ENCODE peak calls at places on chromosomes 4 and X, in six cellular contexts. U is HepG2, B is K562, H is upper lobe of left lung, I is HCT116, P is GM12878. K is an unnamed sample.

GRCh38 chr4:152352645-152353116 is 183.2 kb downstream of the FBXW7 start:
- ATAC-seq in U (peak), B (peak), H (peak), I (peak), P (peak), K (peak)

GRCh38 chrX:66030505-66031317 is 9.2 kb downstream of the VSIG4 start:
- ATAC-seq in U (peak), B (peak), H (peak), I (peak), P (peak), K (no peak)

GRCh38 chr4:65983062-65983461 is 312.8 kb upstream of the EPHA5 start:
- ATAC-seq in U (no peak), B (no peak), H (no peak), I (no peak), P (no peak), K (no peak)

GRCh38 chr4:127352220-127352619 is 280.5 kb upstream of the INTU start:
- ATAC-seq in U (peak), B (peak), H (no peak), I (peak), P (no peak), K (no peak)

GRCh38 chr4:109290918-109291317 is 11.5 kb downstream of the COL25A1 start:
- ATAC-seq in U (no peak), B (peak), H (no peak), I (no peak), P (no peak), K (no peak)

GRCh38 chrX:104370089-104370488 is 115.4 kb upstream of the ESX1 start:
- ATAC-seq in U (peak), B (peak), H (no peak), I (peak), P (no peak), K (no peak)

GRCh38 chrX:45954026-45954425 is 591.2 kb downstream of the ZNF674 start:
- ATAC-seq in U (no peak), B (no peak), H (no peak), I (no peak), P (no peak), K (no peak)

GRCh38 chr4:101039367-101039766 is 308.0 kb downstream of the PPP3CA start:
- ATAC-seq in U (no peak), B (no peak), H (no peak), I (peak), P (peak), K (no peak)

GRCh38 chr4:159308571-159309340 is 205.9 kb downstream of the RAPGEF2 start:
- ATAC-seq in U (no peak), B (no peak), H (no peak), I (no peak), P (no peak), K (no peak)

GRCh38 chr4:143306788-143307187 is 29.9 kb upstream of the GAB1 start:
- ATAC-seq in U (no peak), B (no peak), H (no peak), I (no peak), P (no peak), K (no peak)

GRCh38 chrX:106899276-106899675 is 3.9 kb downstream of the RIPPLY1 start:
- ATAC-seq in U (no peak), B (no peak), H (no peak), I (no peak), P (no peak), K (no peak)

GRCh38 chrX:130197464-130197863 is 25.7 kb downstream of the RAB33A start:
- ATAC-seq in U (no peak), B (no peak), H (no peak), I (no peak), P (no peak), K (no peak)

GRCh38 chr4:2058264-2059033 is 678 bp upstream of the NAT8L start:
- ATAC-seq in U (peak), B (peak), H (no peak), I (peak), P (no peak), K (no peak)

GRCh38 chr4:108171541-108172230 is 3.0 kb upstream of the LEF1 start:
- ATAC-seq in U (no peak), B (no peak), H (no peak), I (no peak), P (no peak), K (no peak)

GRCh38 chr4:108175966-108176365 is 7.2 kb upstream of the LEF1 start:
- ATAC-seq in U (no peak), B (no peak), H (no peak), I (no peak), P (no peak), K (no peak)

GRCh38 chr4:108172780-108173598 is 4.3 kb upstream of the LEF1 start:
- ATAC-seq in U (no peak), B (peak), H (peak), I (no peak), P (peak), K (peak)

GRCh38 chr4:108172231-108172779 is 3.6 kb upstream of the LEF1 start:
- ATAC-seq in U (no peak), B (no peak), H (peak), I (no peak), P (peak), K (peak)

GRCh38 chr4:108173599-108174057 is 4.9 kb upstream of the LEF1 start:
- ATAC-seq in U (no peak), B (no peak), H (no peak), I (no peak), P (no peak), K (no peak)
- H3K27ac ChIP-seq in U (no peak), B (peak), H (no peak), I (no peak), P (no peak), K (no peak)

GRCh38 chr4:15556533-15556932 is 86.9 kb downstream of the CC2D2A start:
- ATAC-seq in U (no peak), B (no peak), H (no peak), I (no peak), P (no peak), K (no peak)

GRCh38 chr4:15550491-15550890 is 80.8 kb downstream of the CC2D2A start:
- ATAC-seq in U (no peak), B (peak), H (no peak), I (no peak), P (no peak), K (no peak)

GRCh38 chr4:15552557-15553362 is 83.1 kb downstream of the CC2D2A start:
- ATAC-seq in U (no peak), B (no peak), H (peak), I (no peak), P (no peak), K (no peak)

GRCh38 chr4:15547392-15547791 is 77.7 kb downstream of the CC2D2A start:
- ATAC-seq in U (no peak), B (no peak), H (no peak), I (no peak), P (peak), K (no peak)

GRCh38 chr4:15551740-15552446 is 82.2 kb downstream of the CC2D2A start:
- ATAC-seq in U (peak), B (no peak), H (peak), I (no peak), P (no peak), K (no peak)
- TF ChIP-seq POLR2AphosphoS5 in U (no peak), B (no peak), H (no peak), I (no peak), P (no peak), K (no peak)

GRCh38 chr4:119212964-119213606 is 572 bp downstream of the USP53 start:
- ATAC-seq in U (peak), B (peak), H (peak), I (peak), P (peak), K (peak)
- TF ChIP-seq POLR2A in U (peak), B (no peak), H (no peak), I (no peak), P (no peak), K (peak)

GRCh38 chr4:183721207-183722081 is 62.4 kb downstream of the TRAPPC11 start:
- ATAC-seq in U (peak), B (peak), H (peak), I (no peak), P (peak), K (peak)
- H3K27ac ChIP-seq in U (peak), B (no peak), H (no peak), I (no peak), P (no peak), K (peak)

DNA sequence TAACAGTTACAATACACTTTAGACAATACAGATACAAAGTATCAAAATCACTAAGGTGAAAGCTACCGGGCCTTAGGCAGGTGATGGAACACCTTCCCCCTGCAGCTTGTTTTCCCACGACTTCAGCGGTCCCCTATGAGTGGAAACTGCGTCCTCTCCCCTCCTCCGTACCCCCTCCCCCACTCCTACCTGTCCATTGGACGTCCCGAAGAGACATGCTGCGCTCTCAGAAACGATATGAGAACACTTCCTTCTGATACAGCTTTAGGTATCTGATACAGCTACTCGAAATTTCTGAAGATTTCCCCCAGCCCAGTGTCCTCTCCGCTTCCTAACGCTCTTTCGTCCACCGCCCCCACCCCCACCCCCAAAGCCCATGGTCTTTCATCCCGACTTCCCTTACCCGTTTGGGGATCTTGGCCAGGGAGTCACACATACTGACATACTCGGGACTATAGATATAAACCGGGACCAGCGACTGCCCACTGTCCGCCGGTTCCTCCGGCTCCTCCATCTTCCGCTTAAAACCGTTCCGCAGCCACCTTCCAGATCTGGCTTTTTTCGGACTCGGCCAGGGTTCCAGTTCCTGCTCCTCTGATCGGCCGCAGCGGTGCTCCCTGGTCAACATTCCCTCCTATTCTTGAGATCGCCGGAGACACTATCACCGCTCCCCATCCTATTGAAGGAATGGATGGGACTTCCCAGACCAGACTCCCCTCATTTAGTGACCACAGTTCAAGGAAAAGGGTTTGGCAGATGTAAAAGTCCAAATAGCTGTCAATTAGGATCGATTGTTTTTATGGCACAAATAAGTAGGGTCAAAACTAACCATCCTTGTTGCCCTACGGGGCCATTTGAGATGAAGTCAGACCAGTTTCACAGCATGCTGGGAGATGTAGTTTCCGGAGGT is at the start of gene HDAC8:
- ATAC-seq in U (peak), B (peak), H (peak), I (peak), P (peak), K (peak)
- TF ChIP-seq POLR2AphosphoS5 in U (peak), B (no peak), H (no peak), I (peak), P (peak), K (peak)

GRCh38 chrX:153956044-153956907 is 11.8 kb upstream of the RENBP start:
- ATAC-seq in U (no peak), B (no peak), H (no peak), I (no peak), P (no peak), K (no peak)
- TF ChIP-seq POLR2A in U (no peak), B (no peak), H (no peak), I (no peak), P (peak), K (no peak)

GRCh38 chr4:87042986-87043820 is 108.4 kb downstream of the AFF1 start:
- ATAC-seq in U (peak), B (peak), H (no peak), I (peak), P (peak), K (no peak)

GRCh38 chr4:87037921-87038320 is 103.1 kb downstream of the AFF1 start:
- ATAC-seq in U (no peak), B (no peak), H (no peak), I (no peak), P (no peak), K (no peak)

GRCh38 chr4:87038837-87039715 is 104.3 kb downstream of the AFF1 start:
- ATAC-seq in U (peak), B (no peak), H (peak), I (peak), P (peak), K (peak)

GRCh38 chr4:87042221-87042620 is 107.4 kb downstream of the AFF1 start:
- ATAC-seq in U (no peak), B (peak), H (no peak), I (no peak), P (peak), K (no peak)

DNA sequence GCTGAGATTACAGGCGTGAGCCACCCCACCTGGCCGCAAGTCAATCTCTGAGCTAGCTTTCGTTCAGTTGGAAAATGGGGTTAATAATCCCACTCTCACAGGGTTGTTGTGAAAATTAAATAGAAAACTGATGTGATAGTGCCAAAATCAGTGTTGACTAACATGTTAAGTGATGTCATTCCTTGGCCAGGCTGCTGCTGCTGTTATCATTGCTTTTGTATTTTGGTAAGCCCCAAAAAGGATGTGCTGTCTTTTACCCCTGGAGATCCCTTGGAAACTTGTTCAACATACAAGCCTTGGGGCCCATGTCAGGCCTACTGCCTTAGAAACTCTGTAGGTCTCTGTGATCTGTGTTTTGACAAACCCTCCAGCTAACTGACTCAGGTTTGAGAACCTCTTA is 106.3 kb downstream of the AFF1 start:
- ATAC-seq in U (no peak), B (no peak), H (no peak), I (no peak), P (no peak), K (peak)
- H3K27ac ChIP-seq in U (no peak), B (no peak), H (peak), I (no peak), P (no peak), K (peak)

DNA sequence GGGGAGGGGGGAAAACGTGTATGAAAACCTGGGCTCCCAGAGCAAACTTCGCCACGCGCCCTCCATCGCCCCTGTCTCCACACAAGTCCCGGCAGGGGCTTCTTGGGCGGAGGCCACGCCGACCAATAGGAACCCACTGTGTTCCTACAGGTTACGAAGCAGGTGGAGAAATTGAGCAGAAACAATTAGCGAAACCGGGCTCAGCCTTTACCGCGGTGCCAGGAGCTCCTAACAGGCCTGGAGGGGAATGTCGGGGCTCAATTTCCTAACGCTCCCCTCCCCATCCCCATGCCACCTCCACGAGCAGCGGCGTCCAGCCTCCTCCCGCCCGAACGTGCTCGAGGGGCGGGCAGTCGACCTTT is 582 bp upstream of the KIT start:
- ATAC-seq in U (no peak), B (no peak), H (no peak), I (no peak), P (no peak), K (no peak)
- TF ChIP-seq POLR2AphosphoS5 in U (no peak), B (no peak), H (no peak), I (no peak), P (no peak), K (no peak)

GRCh38 chrX:36963069-36963808 is 44.9 kb upstream of the FAM47C start:
- ATAC-seq in U (no peak), B (no peak), H (no peak), I (no peak), P (no peak), K (no peak)
- TF ChIP-seq POLR2A in U (no peak), B (no peak), H (no peak), I (no peak), P (no peak), K (no peak)

GRCh38 chrX:102720237-102721168 is at the start of gene GPRASP3:
- ATAC-seq in U (no peak), B (peak), H (peak), I (no peak), P (no peak), K (peak)
- H3K27ac ChIP-seq in U (no peak), B (no peak), H (no peak), I (no peak), P (no peak), K (peak)

K was measured in gastroesophageal sphincter.